ENCODE peak calls at places on chromosomes 11 and 22, in seven cellular contexts. F is upper lobe of left lung; T is PC-3; S is adipocyte; X is naive thymus-derived CD4-positive, alpha-beta T cell; B is GM23338; K is colonic mucosa. J is an unnamed sample.

GRCh38 chr11:11467278-11467677 is 114.2 kb upstream of the CSNK2A3 start:
- DNase-seq in X (no peak), F (no peak), K (peak; percentile 43), S (no peak), T (peak; percentile 19), B (no peak), J (no peak)

GRCh38 chr11:379205-380094 is 10.2 kb downstream of the B4GALNT4 start:
- DNase-seq in K (no peak), B (no peak), T (no peak), S (no peak), X (no peak), F (no peak), J (no peak)

GRCh38 chr11:84564180-84564866 is 1062.8 kb downstream of the DLG2 start:
- DNase-seq in K (peak; percentile 64), S (peak; percentile 65), X (no peak), F (peak; percentile 35), T (peak; percentile 88), B (peak; percentile 56), J (peak; percentile 12)

GRCh38 chr11:74720596-74721478 is 10.4 kb downstream of the CHRDL2 start:
- DNase-seq in S (peak; percentile 27), B (peak; percentile 15), X (no peak), T (no peak), F (peak; percentile 47), K (peak; percentile 66), J (peak; percentile 37)

GRCh38 chr22:25153961-25154685 is 45.5 kb upstream of the CRYBB3 start:
- DNase-seq in T (peak; percentile 69), X (no peak), F (peak; percentile 93), S (peak; percentile 82), B (peak; percentile 54), K (peak; percentile 78), J (peak; percentile 46)

GRCh38 chr11:60880635-60881282 is 13.4 kb downstream of the ZP1 start:
- DNase-seq in X (no peak), S (no peak), T (no peak), K (no peak), B (no peak), F (no peak), J (no peak)

GRCh38 chr22:46076651-46077339 is 73.5 kb upstream of the PPARA start:
- DNase-seq in T (peak; percentile 71), B (peak; percentile 54), F (peak; percentile 33), S (peak; percentile 76), K (no peak), X (no peak), J (peak; percentile 83)

GRCh38 chr11:23990346-23990745 is 506.5 kb upstream of the LUZP2 start:
- DNase-seq in K (no peak), F (no peak), S (peak; percentile 88), X (no peak), B (no peak), T (no peak), J (no peak)

DNA sequence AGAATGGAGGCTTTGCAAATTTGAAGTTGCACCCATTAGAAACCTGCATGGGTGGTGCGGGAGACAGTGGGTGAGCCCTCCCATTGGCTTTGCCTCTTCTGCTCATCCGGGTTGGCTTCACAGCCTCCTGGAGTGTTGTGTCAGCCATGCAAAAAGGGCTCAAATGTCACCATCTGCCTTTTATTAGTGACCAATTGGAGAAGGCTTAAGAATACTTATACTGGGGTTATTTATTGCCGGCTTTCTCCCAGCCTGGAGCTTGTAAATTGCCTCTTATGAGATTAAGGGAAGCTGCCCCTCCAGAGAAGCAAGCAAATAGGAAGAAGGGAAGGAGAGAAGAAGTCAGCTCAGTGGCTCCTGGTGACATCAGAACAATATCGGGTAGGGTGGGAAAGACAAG is 182.6 kb downstream of the ST3GAL4 start:
- DNase-seq in F (no peak), S (no peak), K (no peak), B (no peak), T (no peak), X (no peak), J (no peak)
- H3K4me1 ChIP-seq in F (no peaks in the 10 kb centered on the region), S (no peaks in the 10 kb centered on the region), K (no peaks in the 10 kb centered on the region), B (no peaks in the 10 kb centered on the region), T (no peaks in the 10 kb centered on the region), X (no peaks in the 10 kb centered on the region), J (no peaks in the 10 kb centered on the region)

DNA sequence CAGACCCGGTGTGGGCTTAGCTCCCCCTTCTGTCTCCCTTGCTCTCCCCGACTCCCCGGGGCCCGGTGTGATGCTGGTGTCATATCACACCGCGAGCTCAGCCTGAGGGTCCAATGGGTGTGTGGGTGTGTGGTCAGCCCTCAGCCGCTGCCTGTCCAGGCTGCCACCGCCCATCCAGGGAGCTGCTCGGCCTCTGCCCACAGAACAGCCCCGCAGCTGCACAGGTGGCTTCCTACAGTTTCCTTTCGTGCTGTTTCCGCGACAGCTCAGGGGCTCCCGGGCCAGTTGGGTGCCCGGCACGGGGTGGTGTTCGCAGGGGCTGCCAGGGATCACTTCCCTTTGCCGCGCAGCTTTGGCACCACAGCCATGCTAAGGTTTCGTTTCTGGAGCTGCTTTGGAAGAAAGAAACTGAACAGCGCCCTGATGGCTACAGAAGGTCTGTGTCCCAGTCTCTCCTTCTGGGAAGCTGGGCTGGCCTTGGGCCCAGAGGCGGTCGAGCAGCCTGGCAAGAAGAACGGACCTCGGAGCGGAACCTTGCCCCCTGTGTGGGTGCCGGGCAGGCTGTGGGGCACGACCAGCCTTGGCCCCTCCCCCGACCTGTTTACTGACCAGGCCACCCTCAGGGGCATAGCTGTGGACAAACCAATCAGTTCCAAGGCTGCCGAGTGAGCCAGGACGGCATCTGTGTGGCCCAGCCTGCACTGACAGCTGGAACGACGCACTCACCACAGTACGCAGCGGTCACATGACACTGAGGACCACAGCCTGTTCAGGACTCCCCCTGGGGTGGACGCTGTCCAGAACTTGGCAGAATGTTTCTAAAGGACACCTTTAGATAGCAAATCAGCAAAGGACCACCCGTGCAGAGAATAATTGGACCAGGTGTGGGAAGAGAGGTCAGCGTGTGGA is 7.0 kb downstream of the PIM3 start:
- DNase-seq in X (peak; percentile 28), T (no peak), B (no peak), F (peak; percentile 72), S (no peak), K (peak; percentile 33), J (no peak)
- H3K4me1 ChIP-seq in X (peaks cover 35% of the 10 kb centered on the region), T (peaks cover 25% of the 10 kb centered on the region), B (no peaks in the 10 kb centered on the region), F (peaks cover 85% of the 10 kb centered on the region), S (peaks cover 74% of the 10 kb centered on the region), K (peaks cover 32% of the 10 kb centered on the region), J (peaks cover 32% of the 10 kb centered on the region)

GRCh38 chr22:37443086-37443485 is 15.8 kb upstream of the ELFN2 start:
- DNase-seq in T (no peak), S (no peak), F (no peak), X (no peak), B (no peak), K (no peak), J (no peak)
- H3K4me1 ChIP-seq in T (peaks cover 8% of the 10 kb centered on the region), S (no peaks in the 10 kb centered on the region), F (no peaks in the 10 kb centered on the region), X (no peaks in the 10 kb centered on the region), B (no peaks in the 10 kb centered on the region), K (no peaks in the 10 kb centered on the region), J (no peaks in the 10 kb centered on the region)

GRCh38 chr22:36352775-36353507 is 34.8 kb downstream of the MYH9 start:
- DNase-seq in F (no peak), T (no peak), S (peak; percentile 86), X (no peak), K (no peak), B (peak; percentile 25), J (peak; percentile 88)

GRCh38 chr22:36351921-36352774 is 35.6 kb downstream of the MYH9 start:
- DNase-seq in T (peak; percentile 68), B (no peak), K (no peak), F (peak; percentile 59), X (no peak), S (no peak), J (no peak)

GRCh38 chr22:36349726-36350125 is 38.0 kb downstream of the MYH9 start:
- DNase-seq in S (no peak), X (no peak), K (no peak), F (no peak), B (no peak), T (no peak), J (peak; percentile 67)

GRCh38 chr22:36348760-36349159 is 39.0 kb downstream of the MYH9 start:
- DNase-seq in T (no peak), X (no peak), F (no peak), S (no peak), B (no peak), K (no peak), J (no peak)

GRCh38 chr22:36350751-36351594 is 36.8 kb downstream of the MYH9 start:
- DNase-seq in B (no peak), T (peak; percentile 48), F (peak; percentile 77), K (peak; percentile 23), S (peak; percentile 57), X (no peak), J (peak; percentile 80)
- H3K4me1 ChIP-seq in B (peaks cover 45% of the 10 kb centered on the region), T (peaks cover 42% of the 10 kb centered on the region), F (peaks cover 96% of the 10 kb centered on the region), K (peaks cover 26% of the 10 kb centered on the region), S (peaks cover 39% of the 10 kb centered on the region), X (peaks cover 81% of the 10 kb centered on the region), J (peaks cover 77% of the 10 kb centered on the region)

DNA sequence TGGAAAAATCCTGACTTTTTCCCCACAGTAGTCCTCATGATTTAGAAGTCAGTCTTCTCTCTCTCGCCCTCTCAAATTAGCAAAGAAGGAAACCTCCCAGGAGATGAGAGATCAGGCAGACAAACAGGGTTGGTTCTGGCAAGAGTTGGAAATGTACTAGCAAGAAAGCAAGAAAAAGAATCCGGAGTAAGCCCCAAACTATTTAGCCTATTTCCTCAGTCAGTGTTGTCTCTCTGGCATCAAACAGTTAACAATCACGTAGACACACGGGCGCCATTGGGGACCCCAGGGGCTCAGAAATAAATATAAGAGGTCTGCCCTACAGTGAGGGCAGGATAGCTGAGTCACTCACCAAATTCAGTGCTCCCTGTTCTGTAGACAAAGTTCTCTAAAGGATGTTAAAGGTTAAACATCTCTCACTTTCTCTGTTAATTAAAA is 4.7 kb downstream of the C11orf52 start:
- DNase-seq in T (no peak), X (no peak), S (peak; percentile 62), F (no peak), B (no peak), K (no peak), J (peak; percentile 39)
- H3K4me1 ChIP-seq in T (peaks cover 36% of the 10 kb centered on the region), X (no peaks in the 10 kb centered on the region), S (peaks cover 68% of the 10 kb centered on the region), F (peaks cover 39% of the 10 kb centered on the region), B (peaks cover 21% of the 10 kb centered on the region), K (peaks cover 6% of the 10 kb centered on the region), J (peaks cover 21% of the 10 kb centered on the region)

DNA sequence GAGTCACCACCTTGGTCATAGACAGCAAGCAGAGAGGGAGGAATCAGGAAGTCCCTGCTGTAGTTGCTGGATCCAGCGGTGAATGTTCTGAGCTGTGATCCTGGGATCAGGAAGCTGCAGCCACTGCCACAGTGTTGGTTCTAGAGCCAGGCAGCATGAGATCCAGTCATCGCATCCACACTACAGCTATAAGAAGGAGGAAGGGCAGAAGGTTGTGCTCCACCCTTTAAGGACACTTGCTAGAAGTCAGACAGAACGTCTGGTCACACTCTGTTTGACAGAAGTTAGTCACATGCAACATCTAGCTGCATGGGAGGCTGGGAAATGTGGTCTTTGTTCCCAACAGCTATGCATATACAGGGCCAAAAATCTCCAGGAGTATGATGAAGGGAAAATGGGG is 104.7 kb upstream of the OR4B1 start:
- DNase-seq in F (peak; percentile 32), K (no peak), B (no peak), T (no peak), S (no peak), X (no peak), J (no peak)
- H3K4me1 ChIP-seq in F (peaks cover 14% of the 10 kb centered on the region), K (no peaks in the 10 kb centered on the region), B (peaks cover 9% of the 10 kb centered on the region), T (peaks cover 20% of the 10 kb centered on the region), S (peaks cover 19% of the 10 kb centered on the region), X (peaks cover 26% of the 10 kb centered on the region), J (peaks cover 19% of the 10 kb centered on the region)